ENCODE peak calls at places on chromosomes 11 and 22, in seven cellular contexts. One of them, this sample, is unnamed.

GRCh38 chr11:92556435-92556834 is 331.8 kb downstream of the FAT3 start:
- DNase-seq in MM.1S: peak
- DNase-seq in heart left ventricle: no peak
- DNase-seq in GM13977: no peak
- DNase-seq in natural killer cell: no peak
- DNase-seq in astrocyte of the spinal cord: peak
- DNase-seq in Calu3: peak
- DNase-seq in this sample: no peak

GRCh38 chr11:110490886-110491285 is 61.1 kb downstream of the FDX1 start:
- DNase-seq in MM.1S: no peak
- DNase-seq in heart left ventricle: no peak
- DNase-seq in GM13977: no peak
- DNase-seq in natural killer cell: no peak
- DNase-seq in astrocyte of the spinal cord: peak
- DNase-seq in Calu3: no peak
- DNase-seq in this sample: no peak

GRCh38 chr11:123365955-123366354 is 64.1 kb upstream of the GRAMD1B start:
- DNase-seq in MM.1S: no peak
- DNase-seq in heart left ventricle: no peak
- DNase-seq in GM13977: no peak
- DNase-seq in natural killer cell: no peak
- DNase-seq in astrocyte of the spinal cord: no peak
- DNase-seq in Calu3: no peak
- DNase-seq in this sample: no peak

GRCh38 chr11:26649884-26650283 is 72.0 kb downstream of the SLC5A12 start:
- DNase-seq in MM.1S: peak
- DNase-seq in heart left ventricle: peak
- DNase-seq in GM13977: peak
- DNase-seq in natural killer cell: no peak
- DNase-seq in astrocyte of the spinal cord: peak
- DNase-seq in Calu3: peak
- DNase-seq in this sample: peak

GRCh38 chr11:61611309-61611708 is 30.4 kb upstream of the SYT7 start:
- DNase-seq in MM.1S: no peak
- DNase-seq in heart left ventricle: no peak
- DNase-seq in GM13977: no peak
- DNase-seq in natural killer cell: no peak
- DNase-seq in astrocyte of the spinal cord: no peak
- DNase-seq in Calu3: no peak
- DNase-seq in this sample: no peak

GRCh38 chr11:492416-493226 is 14.4 kb downstream of the RNH1 start:
- DNase-seq in MM.1S: no peak
- DNase-seq in heart left ventricle: no peak
- DNase-seq in GM13977: no peak
- DNase-seq in natural killer cell: no peak
- DNase-seq in astrocyte of the spinal cord: no peak
- DNase-seq in Calu3: no peak
- DNase-seq in this sample: no peak

GRCh38 chr11:115616941-115617340 is 112.7 kb upstream of the CADM1 start:
- DNase-seq in MM.1S: no peak
- DNase-seq in heart left ventricle: peak
- DNase-seq in GM13977: no peak
- DNase-seq in natural killer cell: no peak
- DNase-seq in astrocyte of the spinal cord: peak
- DNase-seq in Calu3: no peak
- DNase-seq in this sample: no peak

GRCh38 chr11:100738701-100739100 is 51.6 kb downstream of the ARHGAP42 start:
- DNase-seq in MM.1S: no peak
- DNase-seq in heart left ventricle: no peak
- DNase-seq in GM13977: no peak
- DNase-seq in natural killer cell: no peak
- DNase-seq in astrocyte of the spinal cord: no peak
- DNase-seq in Calu3: no peak
- DNase-seq in this sample: no peak

GRCh38 chr11:70826541-70826943 is 425.8 kb downstream of the SHANK2 start:
- DNase-seq in MM.1S: no peak
- DNase-seq in heart left ventricle: no peak
- DNase-seq in GM13977: no peak
- DNase-seq in natural killer cell: no peak
- DNase-seq in astrocyte of the spinal cord: no peak
- DNase-seq in Calu3: no peak
- DNase-seq in this sample: no peak

GRCh38 chr11:129490004-129490403 is 114.4 kb downstream of the BARX2 start:
- DNase-seq in MM.1S: no peak
- DNase-seq in heart left ventricle: no peak
- DNase-seq in GM13977: no peak
- DNase-seq in natural killer cell: no peak
- DNase-seq in astrocyte of the spinal cord: no peak
- DNase-seq in Calu3: no peak
- DNase-seq in this sample: no peak

GRCh38 chr11:130817608-130817944 is 98.7 kb downstream of the SNX19 start:
- DNase-seq in MM.1S: peak
- DNase-seq in heart left ventricle: no peak
- DNase-seq in GM13977: no peak
- DNase-seq in natural killer cell: no peak
- DNase-seq in astrocyte of the spinal cord: peak
- DNase-seq in Calu3: no peak
- DNase-seq in this sample: no peak

GRCh38 chr11:70480711-70481110 is 82.4 kb downstream of the CTTN start:
- DNase-seq in MM.1S: no peak
- DNase-seq in heart left ventricle: no peak
- DNase-seq in GM13977: no peak
- DNase-seq in natural killer cell: no peak
- DNase-seq in astrocyte of the spinal cord: no peak
- DNase-seq in Calu3: no peak
- DNase-seq in this sample: no peak

GRCh38 chr22:37184380-37184755 is 3.7 kb downstream of the C1QTNF6 start:
- DNase-seq in MM.1S: no peak
- DNase-seq in heart left ventricle: no peak
- DNase-seq in GM13977: no peak
- DNase-seq in natural killer cell: no peak
- DNase-seq in astrocyte of the spinal cord: no peak
- DNase-seq in Calu3: no peak
- DNase-seq in this sample: no peak

GRCh38 chr11:66639066-66639813 is 737 bp downstream of the RBM4 start:
- DNase-seq in MM.1S: peak
- DNase-seq in heart left ventricle: no peak
- DNase-seq in GM13977: no peak
- DNase-seq in natural killer cell: peak
- DNase-seq in astrocyte of the spinal cord: peak
- DNase-seq in Calu3: peak
- DNase-seq in this sample: no peak

GRCh38 chr11:45100338-45100737 is 46.1 kb upstream of the PRDM11 start:
- DNase-seq in MM.1S: no peak
- DNase-seq in heart left ventricle: no peak
- DNase-seq in GM13977: no peak
- DNase-seq in natural killer cell: no peak
- DNase-seq in astrocyte of the spinal cord: no peak
- DNase-seq in Calu3: no peak
- DNase-seq in this sample: no peak

GRCh38 chr22:35064664-35065063 is 1.3 kb upstream of the ISX start:
- DNase-seq in MM.1S: peak
- DNase-seq in heart left ventricle: no peak
- DNase-seq in GM13977: peak
- DNase-seq in natural killer cell: no peak
- DNase-seq in astrocyte of the spinal cord: no peak
- DNase-seq in Calu3: no peak
- DNase-seq in this sample: peak

GRCh38 chr11:1049911-1050580 is 13.5 kb upstream of the MUC6 start:
- DNase-seq in MM.1S: no peak
- DNase-seq in heart left ventricle: no peak
- DNase-seq in GM13977: no peak
- DNase-seq in natural killer cell: no peak
- DNase-seq in astrocyte of the spinal cord: no peak
- DNase-seq in Calu3: no peak
- DNase-seq in this sample: no peak

GRCh38 chr11:130815074-130815802 is 101.0 kb downstream of the SNX19 start:
- DNase-seq in MM.1S: no peak
- DNase-seq in heart left ventricle: no peak
- DNase-seq in GM13977: no peak
- DNase-seq in natural killer cell: no peak
- DNase-seq in astrocyte of the spinal cord: no peak
- DNase-seq in Calu3: no peak
- DNase-seq in this sample: no peak

GRCh38 chr11:72326151-72326842 is 82.3 kb upstream of the PHOX2A start:
- DNase-seq in MM.1S: no peak
- DNase-seq in heart left ventricle: no peak
- DNase-seq in GM13977: no peak
- DNase-seq in natural killer cell: no peak
- DNase-seq in astrocyte of the spinal cord: peak
- DNase-seq in Calu3: no peak
- DNase-seq in this sample: no peak

GRCh38 chr11:46906596-46906995 is 11.8 kb downstream of the LRP4 start:
- DNase-seq in MM.1S: no peak
- DNase-seq in heart left ventricle: no peak
- DNase-seq in GM13977: no peak
- DNase-seq in natural killer cell: no peak
- DNase-seq in astrocyte of the spinal cord: peak
- DNase-seq in Calu3: no peak
- DNase-seq in this sample: no peak

GRCh38 chr22:39920134-39920743 is 19.4 kb downstream of the GRAP2 start:
- DNase-seq in MM.1S: no peak
- DNase-seq in heart left ventricle: no peak
- DNase-seq in GM13977: no peak
- DNase-seq in natural killer cell: no peak
- DNase-seq in astrocyte of the spinal cord: no peak
- DNase-seq in Calu3: no peak
- DNase-seq in this sample: no peak

GRCh38 chr11:11171854-11172253 is 181.2 kb downstream of the CSNK2A3 start:
- DNase-seq in MM.1S: peak
- DNase-seq in heart left ventricle: no peak
- DNase-seq in GM13977: peak
- DNase-seq in natural killer cell: peak
- DNase-seq in astrocyte of the spinal cord: no peak
- DNase-seq in Calu3: no peak
- DNase-seq in this sample: peak

GRCh38 chr11:103545551-103545950 is 436.3 kb downstream of the DYNC2H1 start:
- DNase-seq in MM.1S: no peak
- DNase-seq in heart left ventricle: no peak
- DNase-seq in GM13977: no peak
- DNase-seq in natural killer cell: no peak
- DNase-seq in astrocyte of the spinal cord: no peak
- DNase-seq in Calu3: no peak
- DNase-seq in this sample: no peak

GRCh38 chr11:36362902-36363301 is 66.8 kb downstream of the PRR5L start:
- DNase-seq in MM.1S: no peak
- DNase-seq in heart left ventricle: no peak
- DNase-seq in GM13977: no peak
- DNase-seq in natural killer cell: no peak
- DNase-seq in astrocyte of the spinal cord: peak
- DNase-seq in Calu3: no peak
- DNase-seq in this sample: no peak

DNA sequence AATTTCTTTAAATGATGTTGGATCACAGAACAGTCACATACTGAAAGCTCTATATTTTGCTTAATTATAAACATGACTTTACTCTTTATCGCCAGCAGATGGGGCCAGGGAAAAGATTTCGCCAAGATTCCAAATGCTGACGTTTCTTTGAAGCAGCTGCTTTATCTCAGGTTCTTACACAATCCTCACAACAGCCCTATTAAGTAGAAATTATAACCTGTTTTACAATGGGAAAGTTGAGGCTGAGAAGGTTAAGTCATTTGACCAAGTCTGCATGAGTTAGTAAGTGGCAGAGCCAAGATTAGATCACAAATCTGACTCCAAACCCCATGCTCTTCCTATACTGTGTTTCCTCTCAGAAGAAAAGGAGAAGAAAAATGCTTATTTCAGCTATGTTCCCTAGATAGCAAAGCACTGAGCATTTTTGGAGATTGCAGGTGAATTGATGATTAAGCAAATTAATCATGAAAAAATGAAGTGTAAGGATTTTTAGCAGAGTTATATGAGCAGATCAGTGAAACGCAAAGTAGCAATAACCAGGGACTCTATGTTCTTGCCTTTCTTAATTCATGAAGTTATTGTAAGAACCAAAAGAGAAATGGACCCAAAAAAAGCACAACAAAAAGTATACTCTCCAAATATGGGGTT is 79.0 kb downstream of the AASDHPPT start:
- DNase-seq in MM.1S: peak
- DNase-seq in heart left ventricle: no peak
- DNase-seq in GM13977: peak
- DNase-seq in natural killer cell: no peak
- DNase-seq in astrocyte of the spinal cord: peak
- DNase-seq in Calu3: peak
- DNase-seq in this sample: peak
- TF ChIP-seq CTCF in MM.1S: peak
- TF ChIP-seq CTCF in heart left ventricle: peak
- TF ChIP-seq CTCF in GM13977: peak
- TF ChIP-seq CTCF in natural killer cell: no peak
- TF ChIP-seq CTCF in astrocyte of the spinal cord: peak
- TF ChIP-seq CTCF in Calu3: no peak
- TF ChIP-seq CTCF in this sample: peak

GRCh38 chr11:68020575-68020974 is 9.9 kb upstream of the NDUFS8 start:
- DNase-seq in MM.1S: no peak
- DNase-seq in heart left ventricle: no peak
- DNase-seq in GM13977: no peak
- DNase-seq in natural killer cell: no peak
- DNase-seq in astrocyte of the spinal cord: no peak
- DNase-seq in Calu3: peak
- DNase-seq in this sample: no peak
- TF ChIP-seq CTCF in MM.1S: peak
- TF ChIP-seq CTCF in heart left ventricle: no peak
- TF ChIP-seq CTCF in GM13977: no peak
- TF ChIP-seq CTCF in natural killer cell: no peak
- TF ChIP-seq CTCF in astrocyte of the spinal cord: peak
- TF ChIP-seq CTCF in Calu3: no peak
- TF ChIP-seq CTCF in this sample: peak

DNA sequence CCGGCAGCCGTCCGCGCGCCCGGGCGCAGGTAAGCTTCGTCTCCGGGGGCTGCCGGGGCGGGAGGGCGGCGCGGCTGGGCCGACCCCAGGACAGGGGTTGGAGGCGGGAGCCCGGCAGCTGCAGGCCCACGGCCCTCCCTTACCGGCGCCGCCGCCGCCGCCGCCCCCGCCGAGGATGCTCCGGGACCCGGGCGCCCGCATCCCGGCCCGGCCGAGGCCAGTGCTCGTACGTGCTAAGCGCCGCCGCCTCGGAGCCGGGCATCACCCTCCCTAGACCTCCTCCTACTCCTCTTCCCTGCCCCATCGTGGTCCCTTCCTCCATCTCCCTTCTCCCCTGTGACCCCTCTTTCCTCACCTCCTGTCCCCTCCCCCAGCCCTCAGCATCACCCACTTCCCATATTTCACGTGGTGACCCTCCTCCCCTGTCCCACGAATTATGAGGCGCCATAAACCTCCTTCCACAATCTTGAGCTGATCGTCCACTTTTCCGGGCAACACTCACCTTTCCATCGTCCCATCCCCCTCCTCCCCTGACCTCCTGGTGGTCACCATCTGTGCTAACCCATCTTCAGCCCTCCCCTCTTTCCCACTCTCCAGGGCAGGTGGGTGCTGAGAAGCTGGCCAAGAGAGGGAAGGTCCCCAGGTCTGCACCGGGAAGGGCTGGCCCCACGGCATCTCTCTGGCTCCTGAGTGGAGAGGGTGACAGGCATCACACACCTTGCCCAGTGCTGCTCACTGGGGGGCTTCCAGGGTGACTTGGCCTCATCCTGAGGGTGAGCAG is 588 bp downstream of the ASPHD2 start:
- DNase-seq in MM.1S: no peak
- DNase-seq in heart left ventricle: no peak
- DNase-seq in GM13977: no peak
- DNase-seq in natural killer cell: no peak
- DNase-seq in astrocyte of the spinal cord: no peak
- DNase-seq in Calu3: no peak
- DNase-seq in this sample: peak
- TF ChIP-seq CTCF in MM.1S: no peak
- TF ChIP-seq CTCF in heart left ventricle: no peak
- TF ChIP-seq CTCF in GM13977: no peak
- TF ChIP-seq CTCF in natural killer cell: no peak
- TF ChIP-seq CTCF in astrocyte of the spinal cord: no peak
- TF ChIP-seq CTCF in Calu3: no peak
- TF ChIP-seq CTCF in this sample: no peak

GRCh38 chr22:22371031-22371541 is 126.5 kb downstream of the VPREB1 start:
- DNase-seq in MM.1S: no peak
- DNase-seq in heart left ventricle: peak
- DNase-seq in GM13977: no peak
- DNase-seq in natural killer cell: no peak
- DNase-seq in astrocyte of the spinal cord: no peak
- DNase-seq in Calu3: no peak
- DNase-seq in this sample: no peak
- TF ChIP-seq CTCF in MM.1S: no peak
- TF ChIP-seq CTCF in heart left ventricle: no peak
- TF ChIP-seq CTCF in GM13977: no peak
- TF ChIP-seq CTCF in natural killer cell: no peak
- TF ChIP-seq CTCF in astrocyte of the spinal cord: no peak
- TF ChIP-seq CTCF in Calu3: no peak
- TF ChIP-seq CTCF in this sample: no peak